ENCODE peak calls at places on chromosome 1, in eight cellular contexts. One of them, this sample, is unnamed.
A peak's percentile ranks its signal among the peaks of the same experiment; 100 is the strongest.

GRCh38 chr1:21901986-21902377 is 35.1 kb downstream of the HSPG2 start:
- DNase-seq in ovary: no peak
- DNase-seq in IMR-90: no peak
- DNase-seq in prostate gland: no peak
- DNase-seq in tibial nerve: no peak
- DNase-seq in fibroblast of lung: no peak
- DNase-seq in uterus: no peak
- DNase-seq in heart right ventricle: no peak
- DNase-seq in this sample: no peak

GRCh38 chr1:36083635-36084501 is at the start of gene TEKT2:
- DNase-seq in fibroblast of lung: no peak
- DNase-seq in heart right ventricle: no peak
- DNase-seq in prostate gland: no peak
- DNase-seq in uterus: no peak
- DNase-seq in IMR-90: no peak
- DNase-seq in ovary: peak; percentile 55
- DNase-seq in tibial nerve: no peak
- DNase-seq in this sample: no peak

GRCh38 chr1:202710070-202711025 is at the start of gene SYT2:
- DNase-seq in tibial nerve: no peak
- DNase-seq in prostate gland: no peak
- DNase-seq in ovary: peak; percentile 80
- DNase-seq in uterus: peak; percentile 23
- DNase-seq in IMR-90: no peak
- DNase-seq in fibroblast of lung: peak; percentile 31
- DNase-seq in heart right ventricle: no peak
- DNase-seq in this sample: no peak

GRCh38 chr1:162605225-162605927 is 26.9 kb upstream of the DDR2 start:
- DNase-seq in ovary: no peak
- DNase-seq in IMR-90: peak; percentile 98
- DNase-seq in prostate gland: no peak
- DNase-seq in fibroblast of lung: peak; percentile 96
- DNase-seq in tibial nerve: no peak
- DNase-seq in uterus: no peak
- DNase-seq in heart right ventricle: no peak
- DNase-seq in this sample: no peak

GRCh38 chr1:228306275-228307217 is 98.7 kb downstream of the OBSCN start:
- DNase-seq in prostate gland: no peak
- DNase-seq in uterus: no peak
- DNase-seq in ovary: peak; percentile 14
- DNase-seq in fibroblast of lung: no peak
- DNase-seq in heart right ventricle: no peak
- DNase-seq in IMR-90: no peak
- DNase-seq in tibial nerve: no peak
- DNase-seq in this sample: no peak

GRCh38 chr1:236280438-236281285 is 1.1 kb downstream of the ERO1B start:
- DNase-seq in uterus: peak; percentile 19
- DNase-seq in tibial nerve: no peak
- DNase-seq in fibroblast of lung: no peak
- DNase-seq in ovary: no peak
- DNase-seq in heart right ventricle: peak; percentile 8
- DNase-seq in IMR-90: no peak
- DNase-seq in prostate gland: peak; percentile 18
- DNase-seq in this sample: peak; percentile 13

GRCh38 chr1:26733982-26734381 is 38.2 kb downstream of the ARID1A start:
- DNase-seq in tibial nerve: no peak
- DNase-seq in heart right ventricle: no peak
- DNase-seq in fibroblast of lung: peak; percentile 97
- DNase-seq in uterus: no peak
- DNase-seq in ovary: no peak
- DNase-seq in prostate gland: no peak
- DNase-seq in IMR-90: peak; percentile 72
- DNase-seq in this sample: no peak

GRCh38 chr1:151314137-151314875 is 12.9 kb downstream of the PI4KB start:
- DNase-seq in ovary: peak; percentile 91
- DNase-seq in tibial nerve: peak; percentile 93
- DNase-seq in uterus: peak; percentile 92
- DNase-seq in IMR-90: peak; percentile 87
- DNase-seq in prostate gland: no peak
- DNase-seq in fibroblast of lung: peak; percentile 88
- DNase-seq in heart right ventricle: peak; percentile 78
- DNase-seq in this sample: no peak

GRCh38 chr1:115123116-115123515 is 33.8 kb upstream of the TSPAN2 start:
- DNase-seq in uterus: no peak
- DNase-seq in IMR-90: peak; percentile 51
- DNase-seq in heart right ventricle: no peak
- DNase-seq in tibial nerve: no peak
- DNase-seq in prostate gland: no peak
- DNase-seq in fibroblast of lung: peak; percentile 30
- DNase-seq in ovary: no peak
- DNase-seq in this sample: no peak

GRCh38 chr1:152167835-152168534 is 9.0 kb upstream of the RPTN start:
- DNase-seq in tibial nerve: no peak
- DNase-seq in IMR-90: peak; percentile 8
- DNase-seq in ovary: no peak
- DNase-seq in heart right ventricle: no peak
- DNase-seq in fibroblast of lung: peak; percentile 97
- DNase-seq in prostate gland: peak; percentile 76
- DNase-seq in uterus: no peak
- DNase-seq in this sample: no peak

GRCh38 chr1:56547473-56547872 is 31.9 kb downstream of the PLPP3 start:
- DNase-seq in prostate gland: no peak
- DNase-seq in heart right ventricle: no peak
- DNase-seq in IMR-90: no peak
- DNase-seq in ovary: no peak
- DNase-seq in fibroblast of lung: no peak
- DNase-seq in uterus: no peak
- DNase-seq in tibial nerve: no peak
- DNase-seq in this sample: no peak

GRCh38 chr1:16149146-16149545 is 6.7 kb downstream of the EPHA2 start:
- DNase-seq in uterus: no peak
- DNase-seq in heart right ventricle: no peak
- DNase-seq in tibial nerve: no peak
- DNase-seq in IMR-90: no peak
- DNase-seq in ovary: no peak
- DNase-seq in fibroblast of lung: no peak
- DNase-seq in prostate gland: no peak
- DNase-seq in this sample: no peak

GRCh38 chr1:16149702-16150488 is 6.0 kb downstream of the EPHA2 start:
- DNase-seq in ovary: no peak
- DNase-seq in uterus: no peak
- DNase-seq in tibial nerve: no peak
- DNase-seq in heart right ventricle: no peak
- DNase-seq in IMR-90: no peak
- DNase-seq in prostate gland: no peak
- DNase-seq in fibroblast of lung: no peak
- DNase-seq in this sample: no peak

GRCh38 chr1:16151985-16152384 is 3.9 kb downstream of the EPHA2 start:
- DNase-seq in heart right ventricle: no peak
- DNase-seq in tibial nerve: no peak
- DNase-seq in fibroblast of lung: no peak
- DNase-seq in uterus: no peak
- DNase-seq in ovary: no peak
- DNase-seq in prostate gland: no peak
- DNase-seq in IMR-90: no peak
- DNase-seq in this sample: no peak

GRCh38 chr1:16151200-16151708 is 4.6 kb downstream of the EPHA2 start:
- DNase-seq in uterus: no peak
- DNase-seq in fibroblast of lung: peak; percentile 60
- DNase-seq in prostate gland: no peak
- DNase-seq in tibial nerve: no peak
- DNase-seq in ovary: no peak
- DNase-seq in IMR-90: peak; percentile 63
- DNase-seq in heart right ventricle: peak; percentile 34
- DNase-seq in this sample: no peak

DNA sequence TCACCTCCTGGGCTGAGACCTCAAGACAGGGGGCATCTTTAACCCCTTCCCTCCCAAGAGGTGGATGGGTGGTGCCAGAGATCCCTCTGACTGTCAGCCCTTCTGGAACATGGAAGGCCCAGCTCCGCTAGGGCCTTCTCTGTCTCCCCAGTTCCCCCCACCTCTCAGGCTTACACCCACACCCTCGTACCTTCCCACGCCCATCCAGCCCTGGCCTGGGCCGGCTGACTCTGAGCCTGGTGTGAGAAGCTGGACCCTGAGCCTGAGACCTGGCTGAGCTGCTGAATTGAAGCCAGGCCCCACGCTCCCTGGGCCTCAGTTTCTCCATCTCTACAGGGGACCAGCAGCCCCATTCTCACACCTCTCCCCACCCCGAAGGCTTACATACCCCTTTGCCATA is 5.4 kb downstream of the EPHA2 start:
- DNase-seq in IMR-90: no peak
- DNase-seq in tibial nerve: no peak
- DNase-seq in fibroblast of lung: no peak
- DNase-seq in ovary: no peak
- DNase-seq in prostate gland: no peak
- DNase-seq in uterus: no peak
- DNase-seq in heart right ventricle: no peak
- DNase-seq in this sample: no peak
- TF ChIP-seq CTCF in IMR-90: no peak
- TF ChIP-seq CTCF in tibial nerve: no peak
- TF ChIP-seq CTCF in fibroblast of lung: no peak
- TF ChIP-seq CTCF in ovary: no peak
- TF ChIP-seq CTCF in prostate gland: no peak
- TF ChIP-seq CTCF in uterus: no peak
- TF ChIP-seq CTCF in heart right ventricle: no peak
- TF ChIP-seq CTCF in this sample: no peak

GRCh38 chr1:29671957-29672356 is 435.6 kb downstream of the PTPRU start:
- DNase-seq in prostate gland: no peak
- DNase-seq in tibial nerve: peak; percentile 2
- DNase-seq in uterus: no peak
- DNase-seq in IMR-90: no peak
- DNase-seq in ovary: no peak
- DNase-seq in fibroblast of lung: no peak
- DNase-seq in heart right ventricle: no peak
- DNase-seq in this sample: no peak

GRCh38 chr1:29672416-29672815 is 436.1 kb downstream of the PTPRU start:
- DNase-seq in ovary: no peak
- DNase-seq in tibial nerve: no peak
- DNase-seq in heart right ventricle: no peak
- DNase-seq in uterus: no peak
- DNase-seq in prostate gland: no peak
- DNase-seq in IMR-90: no peak
- DNase-seq in fibroblast of lung: no peak
- DNase-seq in this sample: no peak

GRCh38 chr1:29671446-29671845 is 435.1 kb downstream of the PTPRU start:
- DNase-seq in tibial nerve: no peak
- DNase-seq in prostate gland: no peak
- DNase-seq in ovary: no peak
- DNase-seq in IMR-90: no peak
- DNase-seq in fibroblast of lung: no peak
- DNase-seq in heart right ventricle: no peak
- DNase-seq in uterus: no peak
- DNase-seq in this sample: no peak

GRCh38 chr1:29673669-29674624 is 437.6 kb downstream of the PTPRU start:
- DNase-seq in prostate gland: no peak
- DNase-seq in fibroblast of lung: no peak
- DNase-seq in uterus: no peak
- DNase-seq in IMR-90: no peak
- DNase-seq in tibial nerve: no peak
- DNase-seq in heart right ventricle: no peak
- DNase-seq in ovary: no peak
- DNase-seq in this sample: no peak

GRCh38 chr1:29672955-29673507 is 436.7 kb downstream of the PTPRU start:
- DNase-seq in IMR-90: no peak
- DNase-seq in prostate gland: no peak
- DNase-seq in heart right ventricle: peak; percentile 0
- DNase-seq in fibroblast of lung: no peak
- DNase-seq in tibial nerve: no peak
- DNase-seq in ovary: no peak
- DNase-seq in uterus: no peak
- DNase-seq in this sample: no peak
- H3K27me3 ChIP-seq in IMR-90: no peaks in the 10 kb centered on the region
- H3K27me3 ChIP-seq in prostate gland: peaks cover 11% of the 10 kb centered on the region
- H3K27me3 ChIP-seq in heart right ventricle: no peaks in the 10 kb centered on the region
- H3K27me3 ChIP-seq in fibroblast of lung: no peaks in the 10 kb centered on the region
- H3K27me3 ChIP-seq in tibial nerve: no peaks in the 10 kb centered on the region
- H3K27me3 ChIP-seq in ovary: no peaks in the 10 kb centered on the region
- H3K27me3 ChIP-seq in uterus: no peaks in the 10 kb centered on the region
- H3K27me3 ChIP-seq in this sample: no peaks in the 10 kb centered on the region

GRCh38 chr1:117694543-117694942 is 88.7 kb downstream of the TENT5C start:
- DNase-seq in tibial nerve: no peak
- DNase-seq in heart right ventricle: no peak
- DNase-seq in fibroblast of lung: no peak
- DNase-seq in prostate gland: no peak
- DNase-seq in ovary: no peak
- DNase-seq in uterus: no peak
- DNase-seq in IMR-90: no peak
- DNase-seq in this sample: no peak

GRCh38 chr1:117698398-117699160 is 92.7 kb downstream of the TENT5C start:
- DNase-seq in heart right ventricle: no peak
- DNase-seq in fibroblast of lung: peak; percentile 82
- DNase-seq in tibial nerve: no peak
- DNase-seq in prostate gland: no peak
- DNase-seq in IMR-90: peak; percentile 39
- DNase-seq in ovary: no peak
- DNase-seq in uterus: peak; percentile 82
- DNase-seq in this sample: no peak

GRCh38 chr1:117695796-117696505 is 90.1 kb downstream of the TENT5C start:
- DNase-seq in tibial nerve: no peak
- DNase-seq in uterus: peak; percentile 54
- DNase-seq in IMR-90: peak; percentile 96
- DNase-seq in heart right ventricle: peak; percentile 49
- DNase-seq in fibroblast of lung: peak; percentile 96
- DNase-seq in ovary: no peak
- DNase-seq in prostate gland: no peak
- DNase-seq in this sample: no peak

GRCh38 chr1:117697220-117697781 is 91.5 kb downstream of the TENT5C start:
- DNase-seq in fibroblast of lung: peak; percentile 34
- DNase-seq in heart right ventricle: no peak
- DNase-seq in ovary: no peak
- DNase-seq in tibial nerve: no peak
- DNase-seq in uterus: no peak
- DNase-seq in IMR-90: peak; percentile 33
- DNase-seq in prostate gland: no peak
- DNase-seq in this sample: no peak

DNA sequence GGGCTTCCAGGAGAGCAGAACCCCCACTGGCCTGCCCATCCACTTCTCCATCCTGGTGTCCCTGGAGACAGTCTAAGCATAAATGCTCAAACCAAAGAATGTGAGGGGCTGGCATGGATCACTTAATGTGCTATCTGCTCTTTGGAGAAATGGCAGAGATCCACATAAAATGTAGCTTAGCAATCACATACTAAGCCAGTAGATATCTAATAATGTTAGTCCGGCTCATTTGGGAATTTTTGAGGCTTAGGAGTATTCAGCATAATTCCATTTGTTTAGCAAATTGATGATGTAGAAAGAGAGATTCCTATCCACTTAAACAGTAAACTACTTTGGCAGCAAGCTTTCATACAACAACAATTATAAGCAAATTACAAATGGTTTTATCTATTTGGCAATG is 90.7 kb downstream of the TENT5C start:
- DNase-seq in uterus: no peak
- DNase-seq in ovary: no peak
- DNase-seq in IMR-90: peak; percentile 82
- DNase-seq in prostate gland: no peak
- DNase-seq in heart right ventricle: no peak
- DNase-seq in tibial nerve: no peak
- DNase-seq in fibroblast of lung: peak; percentile 86
- DNase-seq in this sample: no peak
- TF ChIP-seq CTCF in uterus: no peak
- TF ChIP-seq CTCF in ovary: no peak
- TF ChIP-seq CTCF in IMR-90: no peak
- TF ChIP-seq CTCF in prostate gland: no peak
- TF ChIP-seq CTCF in heart right ventricle: no peak
- TF ChIP-seq CTCF in tibial nerve: no peak
- TF ChIP-seq CTCF in fibroblast of lung: no peak
- TF ChIP-seq CTCF in this sample: no peak

GRCh38 chr1:218400624-218401023 is 55.5 kb downstream of the TGFB2 start:
- DNase-seq in ovary: no peak
- DNase-seq in tibial nerve: no peak
- DNase-seq in IMR-90: no peak
- DNase-seq in fibroblast of lung: no peak
- DNase-seq in heart right ventricle: no peak
- DNase-seq in prostate gland: no peak
- DNase-seq in uterus: no peak
- DNase-seq in this sample: no peak
- H3K27me3 ChIP-seq in ovary: no peaks in the 10 kb centered on the region
- H3K27me3 ChIP-seq in tibial nerve: no peaks in the 10 kb centered on the region
- H3K27me3 ChIP-seq in IMR-90: no peaks in the 10 kb centered on the region
- H3K27me3 ChIP-seq in fibroblast of lung: no peaks in the 10 kb centered on the region
- H3K27me3 ChIP-seq in heart right ventricle: no peaks in the 10 kb centered on the region
- H3K27me3 ChIP-seq in prostate gland: no peaks in the 10 kb centered on the region
- H3K27me3 ChIP-seq in uterus: no peaks in the 10 kb centered on the region
- H3K27me3 ChIP-seq in this sample: no peaks in the 10 kb centered on the region

This sample was measured in CD4-positive, alpha-beta T cell.